ENCODE peak calls at places on chromosomes 3 and 15, in seven cellular contexts. Z is iPS DF 6.9; E is psoas muscle; P is AG04450; L is activated T-helper 1 cell treated with Interleukin-2 at 50 U/mL for 16 hours; X is left ventricle myocardium superior; K is effector CD4-positive, alpha-beta T cell. W is an unnamed sample.

GRCh38 chr3:171443211-171443957 is 16.8 kb downstream of the TNIK start:
- DNase-seq in Z (no peak), E (no peak), P (no peak), L (no peak), X (no peak), K (no peak), W (no peak)

GRCh38 chr3:152968388-152969024 is 133.6 kb downstream of the P2RY1 start:
- DNase-seq in Z (no peak), E (no peak), P (no peak), L (no peak), X (no peak), K (no peak), W (no peak)

GRCh38 chr3:13470894-13471574 is 9.1 kb upstream of the HDAC11 start:
- DNase-seq in Z (no peak), E (no peak), P (no peak), L (no peak), X (no peak), K (no peak), W (no peak)

GRCh38 chr3:125148016-125148812 is 64.3 kb downstream of the SLC12A8 start:
- DNase-seq in Z (no peak), E (no peak), P (no peak), L (no peak), X (no peak), K (no peak), W (no peak)

GRCh38 chr15:72970965-72971746 is 81.1 kb upstream of the NEO1 start:
- DNase-seq in Z (no peak), E (no peak), P (no peak), L (no peak), X (no peak), K (no peak), W (no peak)

GRCh38 chr3:23668430-23668904 is 137.3 kb upstream of the UBE2E1 start:
- DNase-seq in Z (no peak), E (no peak), P (peak; percentile 60), L (no peak), X (no peak), K (no peak), W (no peak)

GRCh38 chr3:113838631-113839209 is at the start of gene GRAMD1C:
- DNase-seq in Z (peak; percentile 88), E (peak; percentile 91), P (peak; percentile 74), L (peak; percentile 73), X (peak; percentile 91), K (peak; percentile 79), W (peak; percentile 79)

GRCh38 chr3:126340081-126340511 is 17.1 kb downstream of the KLF15 start:
- DNase-seq in Z (no peak), E (peak; percentile 71), P (no peak), L (no peak), X (peak; percentile 45), K (no peak), W (no peak)

GRCh38 chr3:101574388-101575156 is 592 bp downstream of the PCNP start:
- DNase-seq in Z (no peak), E (peak; percentile 86), P (no peak), L (no peak), X (peak; percentile 58), K (peak; percentile 36), W (no peak)

GRCh38 chr15:70257573-70258220 is 160.0 kb upstream of the TLE3 start:
- DNase-seq in Z (no peak), E (peak; percentile 47), P (no peak), L (no peak), X (peak; percentile 46), K (no peak), W (no peak)

GRCh38 chr15:74037171-74038117 is 42.9 kb downstream of the PML start:
- DNase-seq in Z (no peak), E (no peak), P (no peak), L (no peak), X (no peak), K (no peak), W (no peak)

GRCh38 chr15:101045236-101045646 is 126.1 kb downstream of the LRRK1 start:
- DNase-seq in Z (no peak), E (no peak), P (no peak), L (no peak), X (no peak), K (no peak), W (no peak)

GRCh38 chr3:195823286-195823685 is 11.6 kb upstream of the MUC4 start:
- DNase-seq in Z (no peak), E (no peak), P (no peak), L (no peak), X (no peak), K (no peak), W (no peak)

GRCh38 chr15:68608206-68608843 is 29.5 kb downstream of the CORO2B start:
- DNase-seq in Z (no peak), E (peak; percentile 96), P (no peak), L (no peak), X (peak; percentile 94), K (no peak), W (no peak)

GRCh38 chr3:73516656-73517055 is 108.1 kb downstream of the PDZRN3 start:
- DNase-seq in Z (no peak), E (no peak), P (peak; percentile 90), L (no peak), X (peak; percentile 52), K (no peak), W (no peak)

GRCh38 chr3:157488144-157488543 is 15.1 kb downstream of the VEPH1 start:
- DNase-seq in Z (no peak), E (no peak), P (no peak), L (no peak), X (no peak), K (no peak), W (no peak)

GRCh38 chr3:184382326-184383032 is 2.6 kb downstream of the CHRD start:
- DNase-seq in Z (no peak), E (no peak), P (no peak), L (no peak), X (no peak), K (no peak), W (no peak)

GRCh38 chr3:111774622-111775021 is 84.4 kb upstream of the PHLDB2 start:
- DNase-seq in Z (no peak), E (no peak), P (no peak), L (no peak), X (no peak), K (no peak), W (no peak)

GRCh38 chr3:150348500-150348899 is 59.6 kb upstream of the TSC22D2 start:
- DNase-seq in Z (no peak), E (no peak), P (no peak), L (no peak), X (no peak), K (no peak), W (no peak)

GRCh38 chr3:153731036-153731435 is 390.2 kb upstream of the ARHGEF26 start:
- DNase-seq in Z (no peak), E (no peak), P (no peak), L (no peak), X (no peak), K (no peak), W (no peak)

GRCh38 chr3:71217640-71218222 is 365.8 kb downstream of the FOXP1 start:
- DNase-seq in Z (no peak), E (no peak), P (no peak), L (no peak), X (no peak), K (no peak), W (no peak)

GRCh38 chr3:2354702-2355101 is 256.0 kb downstream of the CNTN4 start:
- DNase-seq in Z (no peak), E (no peak), P (no peak), L (no peak), X (no peak), K (no peak), W (no peak)

GRCh38 chr15:99707481-99708270 is 25.6 kb downstream of the LYSMD4 start:
- DNase-seq in Z (no peak), E (no peak), P (no peak), L (no peak), X (no peak), K (no peak), W (peak; percentile 16)

GRCh38 chr3:105948108-105948507 is 79.3 kb upstream of the CBLB start:
- DNase-seq in Z (no peak), E (no peak), P (no peak), L (no peak), X (no peak), K (no peak), W (no peak)

GRCh38 chr3:8851703-8852102 is 82.3 kb upstream of the OXTR start:
- DNase-seq in Z (no peak), E (no peak), P (peak; percentile 72), L (no peak), X (no peak), K (no peak), W (no peak)

GRCh38 chr3:59605318-59605717 is 555.5 kb upstream of the CFAP20DC start:
- DNase-seq in Z (no peak), E (no peak), P (no peak), L (no peak), X (no peak), K (no peak), W (no peak)

GRCh38 chr3:156910022-156910421 is 83.9 kb downstream of the LEKR1 start:
- DNase-seq in Z (no peak), E (no peak), P (no peak), L (no peak), X (no peak), K (no peak), W (no peak)

GRCh38 chr15:23472678-23473077 is 25.6 kb upstream of the GOLGA6L2 start:
- DNase-seq in Z (no peak), E (no peak), P (no peak), L (no peak), X (no peak), K (no peak), W (no peak)

GRCh38 chr3:48877671-48878070 is 21.0 kb downstream of the SLC25A20 start:
- DNase-seq in Z (no peak), E (no peak), P (no peak), L (no peak), X (no peak), K (no peak), W (no peak)

GRCh38 chr3:157079677-157080369 is 80.1 kb downstream of the CCNL1 start:
- DNase-seq in Z (no peak), E (no peak), P (no peak), L (no peak), X (no peak), K (no peak), W (no peak)

GRCh38 chr15:78203346-78204225 is 30.8 kb downstream of the ACSBG1 start:
- DNase-seq in Z (no peak), E (peak; percentile 73), P (no peak), L (no peak), X (peak; percentile 80), K (no peak), W (no peak)

GRCh38 chr3:72659609-72660008 is 188.6 kb downstream of the SHQ1 start:
- DNase-seq in Z (no peak), E (no peak), P (no peak), L (no peak), X (no peak), K (no peak), W (no peak)

GRCh38 chr15:78438595-78439285 is 724 bp downstream of the IREB2 start:
- DNase-seq in Z (no peak), E (no peak), P (no peak), L (no peak), X (no peak), K (no peak), W (no peak)

GRCh38 chr15:45401665-45402161 is 23.4 kb upstream of the GATM start:
- DNase-seq in Z (no peak), E (no peak), P (no peak), L (no peak), X (no peak), K (no peak), W (no peak)

GRCh38 chr3:47250309-47251060 is 32.1 kb downstream of the KIF9 start:
- DNase-seq in Z (peak; percentile 35), E (peak; percentile 66), P (no peak), L (no peak), X (peak; percentile 44), K (no peak), W (no peak)

W was measured in activated CD4-positive, alpha-beta T cell treated with anti-CD3 and anti-CD28 coated beads for 4 hours.